ENCODE peak calls at places on chromosomes 6 and 20, in six cellular contexts. D is Caco-2, O is neural crest cell, M is lung, K is AG09309, G is activated T-cell treated with anti-CD3 and anti-CD28 coated beads for 1 hour. C is an unnamed sample.

GRCh38 chr20:15653396-15654207 is 919.6 kb downstream of the KIF16B start:
- DNase-seq in D (peak; percentile 5), M (no peak), K (peak; percentile 49), O (no peak), G (no peak), C (no peak)

GRCh38 chr20:9392892-9393857 is 121.2 kb upstream of the LAMP5 start:
- DNase-seq in G (no peak), M (peak; percentile 65), O (peak; percentile 55), K (no peak), D (peak; percentile 62), C (peak; percentile 43)

GRCh38 chr6:81812416-81812815 is 59.9 kb upstream of the TENT5A start:
- DNase-seq in G (no peak), M (no peak), D (no peak), O (no peak), K (no peak), C (no peak)

GRCh38 chr20:54090230-54091119 is 20.1 kb upstream of the BCAS1 start:
- DNase-seq in D (no peak), G (no peak), M (no peak), O (no peak), K (no peak), C (no peak)

GRCh38 chr6:155687645-155688044 is 232.0 kb upstream of the NOX3 start:
- DNase-seq in D (no peak), O (no peak), M (no peak), G (no peak), K (no peak), C (no peak)

GRCh38 chr6:85552652-85553051 is 41.0 kb downstream of the SNX14 start:
- DNase-seq in D (no peak), K (no peak), M (no peak), O (no peak), G (no peak), C (no peak)

GRCh38 chr6:13327691-13328075 is 654 bp downstream of the TBC1D7 start:
- DNase-seq in M (no peak), G (no peak), O (no peak), K (no peak), D (no peak), C (no peak)

GRCh38 chr20:63158352-63158751 is 57.6 kb downstream of the YTHDF1 start:
- DNase-seq in K (no peak), G (no peak), M (no peak), D (no peak), O (no peak), C (no peak)

GRCh38 chr20:61458146-61458746 is 206.2 kb downstream of the CDH4 start:
- DNase-seq in G (no peak), K (no peak), O (no peak), D (no peak), M (no peak), C (no peak)

GRCh38 chr6:127869772-127870404 is 31.0 kb downstream of the THEMIS start:
- DNase-seq in M (no peak), K (no peak), G (no peak), D (no peak), O (no peak), C (no peak)

GRCh38 chr6:2044192-2044591 is 201.2 kb downstream of the GMDS start:
- DNase-seq in M (no peak), O (no peak), K (no peak), G (no peak), D (no peak), C (no peak)

GRCh38 chr6:2029952-2030351 is 215.5 kb downstream of the GMDS start:
- DNase-seq in K (no peak), O (no peak), G (no peak), M (no peak), D (no peak), C (no peak)

GRCh38 chr20:41173161-41173721 is 35.9 kb downstream of the PLCG1 start:
- DNase-seq in G (peak; percentile 65), M (peak; percentile 77), K (peak; percentile 33), O (peak; percentile 81), D (peak; percentile 94), C (peak; percentile 61)

GRCh38 chr6:34484899-34485298 is 19.0 kb downstream of the PACSIN1 start:
- DNase-seq in K (no peak), M (no peak), O (no peak), G (peak; percentile 51), D (no peak), C (no peak)

GRCh38 chr20:44973053-44973452 is 6.7 kb downstream of the STK4 start:
- DNase-seq in O (no peak), M (no peak), D (no peak), K (peak; percentile 81), G (no peak), C (no peak)

GRCh38 chr6:169723991-169724553 is at the start of gene PHF10:
- DNase-seq in M (no peak), D (peak; percentile 61), G (peak; percentile 29), K (no peak), O (peak; percentile 34), C (no peak)

GRCh38 chr20:49276201-49276894 is 1.5 kb downstream of the ZNFX1 start:
- DNase-seq in M (no peak), D (no peak), O (no peak), K (no peak), G (peak; percentile 25), C (no peak)

GRCh38 chr6:37487891-37488290 is 11.8 kb downstream of the CCDC167 start:
- DNase-seq in D (no peak), G (no peak), O (no peak), M (no peak), K (no peak), C (no peak)

GRCh38 chr6:117233146-117233545 is 32.2 kb upstream of the VGLL2 start:
- DNase-seq in M (no peak), D (no peak), G (no peak), O (no peak), K (no peak), C (no peak)

GRCh38 chr20:52425253-52425652 is 233.7 kb upstream of the ZFP64 start:
- DNase-seq in D (no peak), O (no peak), M (no peak), G (no peak), K (no peak), C (no peak)

GRCh38 chr6:32655311-32655710 is 11.1 kb downstream of the HLA-DQB1 start:
- DNase-seq in K (no peak), M (no peak), G (no peak), D (no peak), O (no peak), C (no peak)

C was measured in AG09319.